ENCODE peak calls at places on chromosomes 12 and 14, in four cellular contexts. K, J, H and F are unnamed samples.

GRCh38 chr14:74349757-74350156 is 1.5 kb downstream of the VRTN start:
- DNase-seq in H (no peak), J (no peak), K (peak), F (no peak)

GRCh38 chr12:55629058-55629841 is 7.4 kb upstream of the OR10P1 start:
- DNase-seq in K (no peak), H (no peak), J (no peak), F (no peak)

GRCh38 chr12:67068773-67069450 is 200.2 kb upstream of the CAND1 start:
- DNase-seq in J (peak), K (peak), H (no peak), F (no peak)

GRCh38 chr14:50762001-50762930 is 68.7 kb downstream of the NIN start:
- DNase-seq in H (peak), J (no peak), K (no peak), F (no peak)

GRCh38 chr14:92599786-92600185 is 86.2 kb downstream of the RIN3 start:
- DNase-seq in J (no peak), K (no peak), H (no peak), F (no peak)

GRCh38 chr12:118503476-118503875 is 127.1 kb downstream of the SUDS3 start:
- DNase-seq in H (no peak), K (no peak), J (no peak), F (no peak)

GRCh38 chr12:57254506-57255280 is 3.7 kb upstream of the STAC3 start:
- DNase-seq in K (no peak), H (no peak), J (no peak), F (no peak)

GRCh38 chr12:108856170-108856427 is 1.3 kb downstream of the SSH1 start:
- DNase-seq in K (no peak), H (no peak), J (no peak), F (no peak)

GRCh38 chr12:53993397-53994267 is 6.3 kb upstream of the HOXC9 start:
- DNase-seq in J (no peak), H (no peak), K (no peak), F (no peak)

GRCh38 chr12:110941391-110941790 is 21.0 kb upstream of the MYL2 start:
- DNase-seq in J (no peak), H (no peak), K (no peak), F (no peak)